ENCODE peak calls at places on chromosomes 4 and X, in nine cellular contexts. One of them, this sample, is unnamed.

GRCh38 chr4:84433603-84434232 is 65.4 kb downstream of the NKX6-1 start:
- DNase-seq in astrocyte: no peak
- DNase-seq in neural progenitor cell: no peak
- DNase-seq in hepatocyte: no peak
- DNase-seq in GM23248: no peak
- DNase-seq in HCT116: no peak
- DNase-seq in fibroblast of lung: no peak
- DNase-seq in HepG2: no peak
- DNase-seq in K562: no peak
- DNase-seq in this sample: no peak

GRCh38 chr4:123843137-123843536 is 446.5 kb downstream of the SPRY1 start:
- DNase-seq in GM23248: no peak
- DNase-seq in HCT116: no peak
- DNase-seq in hepatocyte: no peak
- DNase-seq in neural progenitor cell: no peak
- DNase-seq in HepG2: no peak
- DNase-seq in astrocyte: no peak
- DNase-seq in K562: no peak
- DNase-seq in fibroblast of lung: no peak
- DNase-seq in this sample: no peak

GRCh38 chr4:21628916-21629315 is 319.7 kb downstream of the KCNIP4 start:
- DNase-seq in HCT116: no peak
- DNase-seq in HepG2: no peak
- DNase-seq in hepatocyte: no peak
- DNase-seq in GM23248: no peak
- DNase-seq in neural progenitor cell: no peak
- DNase-seq in fibroblast of lung: no peak
- DNase-seq in astrocyte: no peak
- DNase-seq in K562: no peak
- DNase-seq in this sample: no peak

GRCh38 chrX:109952050-109952449 is 50.9 kb upstream of the TMEM164 start:
- DNase-seq in GM23248: peak; percentile 49
- DNase-seq in HCT116: no peak
- DNase-seq in neural progenitor cell: no peak
- DNase-seq in hepatocyte: no peak
- DNase-seq in K562: no peak
- DNase-seq in astrocyte: peak; percentile 9
- DNase-seq in HepG2: no peak
- DNase-seq in fibroblast of lung: peak; percentile 20
- DNase-seq in this sample: no peak

GRCh38 chr4:182222766-182223165 is 20.4 kb upstream of the TENM3 start:
- DNase-seq in HepG2: no peak
- DNase-seq in hepatocyte: no peak
- DNase-seq in GM23248: no peak
- DNase-seq in K562: no peak
- DNase-seq in HCT116: no peak
- DNase-seq in fibroblast of lung: no peak
- DNase-seq in neural progenitor cell: no peak
- DNase-seq in astrocyte: no peak
- DNase-seq in this sample: no peak

GRCh38 chrX:53616921-53617320 is 69.6 kb downstream of the HUWE1 start:
- DNase-seq in fibroblast of lung: no peak
- DNase-seq in hepatocyte: no peak
- DNase-seq in GM23248: no peak
- DNase-seq in astrocyte: no peak
- DNase-seq in neural progenitor cell: peak; percentile 54
- DNase-seq in HepG2: no peak
- DNase-seq in HCT116: no peak
- DNase-seq in K562: no peak
- DNase-seq in this sample: no peak

GRCh38 chr4:111883557-111883999 is 261.7 kb upstream of the FAM241A start:
- DNase-seq in fibroblast of lung: no peak
- DNase-seq in hepatocyte: no peak
- DNase-seq in astrocyte: no peak
- DNase-seq in HepG2: no peak
- DNase-seq in GM23248: peak; percentile 1
- DNase-seq in HCT116: no peak
- DNase-seq in K562: no peak
- DNase-seq in neural progenitor cell: peak; percentile 71
- DNase-seq in this sample: no peak

GRCh38 chrX:54439967-54440871 is at the start of gene TSR2:
- DNase-seq in fibroblast of lung: peak; percentile 88
- DNase-seq in HepG2: peak; percentile 84
- DNase-seq in K562: peak; percentile 88
- DNase-seq in hepatocyte: peak; percentile 87
- DNase-seq in astrocyte: peak; percentile 82
- DNase-seq in GM23248: peak; percentile 93
- DNase-seq in HCT116: peak; percentile 72
- DNase-seq in neural progenitor cell: peak; percentile 87
- DNase-seq in this sample: peak; percentile 85

GRCh38 chr4:185374573-185374972 is 21.2 kb downstream of the LRP2BP start:
- DNase-seq in HCT116: no peak
- DNase-seq in K562: no peak
- DNase-seq in neural progenitor cell: no peak
- DNase-seq in hepatocyte: no peak
- DNase-seq in HepG2: no peak
- DNase-seq in fibroblast of lung: no peak
- DNase-seq in GM23248: no peak
- DNase-seq in astrocyte: no peak
- DNase-seq in this sample: no peak

GRCh38 chr4:164731827-164732474 is 22.0 kb upstream of the SMIM31 start:
- DNase-seq in K562: peak; percentile 57
- DNase-seq in fibroblast of lung: peak; percentile 23
- DNase-seq in HCT116: peak; percentile 43
- DNase-seq in GM23248: peak; percentile 57
- DNase-seq in astrocyte: peak; percentile 10
- DNase-seq in HepG2: peak; percentile 20
- DNase-seq in hepatocyte: peak; percentile 67
- DNase-seq in neural progenitor cell: peak; percentile 59
- DNase-seq in this sample: peak; percentile 52

DNA sequence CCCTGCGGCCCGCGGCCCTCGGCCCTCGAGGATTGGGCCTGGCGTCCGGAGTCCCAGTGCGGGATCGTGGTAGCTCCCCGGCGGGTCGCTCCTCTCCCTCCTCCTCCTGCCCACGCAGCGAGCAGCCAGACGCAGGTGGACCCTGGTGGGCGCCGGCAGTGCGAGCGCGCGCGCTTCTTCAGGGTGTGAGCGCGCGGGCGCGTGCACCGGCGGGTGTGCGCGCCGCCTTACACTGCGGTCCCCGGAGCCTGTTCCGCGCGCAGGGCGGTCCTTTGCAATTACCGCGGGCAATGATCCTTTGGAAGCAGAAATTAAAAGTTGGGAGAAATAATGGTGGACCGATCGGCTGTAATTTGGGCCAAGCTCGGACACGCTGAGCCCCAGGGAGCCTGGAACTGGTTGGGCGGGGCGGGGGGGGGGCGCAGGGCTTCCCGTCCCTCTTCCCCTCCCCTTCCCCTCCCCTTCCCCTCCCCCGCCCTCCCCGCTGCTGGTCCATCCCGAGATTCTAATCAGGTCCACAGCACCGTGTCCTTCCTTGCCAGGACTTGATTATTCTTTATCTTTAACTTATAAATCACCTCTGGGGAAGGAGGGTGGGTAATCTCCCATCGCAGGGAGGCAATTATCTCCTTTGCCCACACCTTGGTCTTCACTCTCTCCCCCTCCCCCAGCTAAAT is 1.6 kb upstream of the NKX1-1 start:
- DNase-seq in GM23248: no peak
- DNase-seq in neural progenitor cell: no peak
- DNase-seq in astrocyte: no peak
- DNase-seq in HepG2: no peak
- DNase-seq in K562: no peak
- DNase-seq in hepatocyte: no peak
- DNase-seq in HCT116: no peak
- DNase-seq in fibroblast of lung: no peak
- DNase-seq in this sample: no peak
- TF ChIP-seq EZH2 in GM23248: peak; percentile 43
- TF ChIP-seq EZH2 in neural progenitor cell: peak; percentile 70
- TF ChIP-seq EZH2 in astrocyte: no peak
- TF ChIP-seq EZH2 in HepG2: no peak
- TF ChIP-seq EZH2 in K562: no peak
- TF ChIP-seq EZH2 in hepatocyte: no peak
- TF ChIP-seq EZH2 in HCT116: no peak
- TF ChIP-seq EZH2 in fibroblast of lung: peak; percentile 27
- TF ChIP-seq EZH2 in this sample: no peak

DNA sequence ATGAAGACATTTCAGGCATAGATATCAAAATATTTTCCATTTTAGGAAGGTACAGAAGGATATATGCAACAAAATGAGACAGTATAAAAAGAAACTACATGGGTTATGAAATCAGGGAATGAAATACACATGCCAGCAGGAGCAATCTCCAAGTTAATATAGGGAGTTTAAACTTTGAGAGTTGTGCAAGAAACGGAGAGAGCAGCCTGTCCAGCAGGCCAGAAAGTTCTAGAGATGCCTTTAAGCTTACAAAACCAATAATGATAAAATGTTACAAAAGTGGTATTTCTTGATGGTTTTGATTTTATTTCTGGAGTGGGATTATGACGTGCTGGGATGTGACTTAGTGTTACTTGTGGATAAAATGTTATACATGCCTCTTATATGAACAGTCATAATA is 2047.9 kb downstream of the ARAP2 start:
- DNase-seq in HCT116: no peak
- DNase-seq in fibroblast of lung: no peak
- DNase-seq in K562: no peak
- DNase-seq in HepG2: no peak
- DNase-seq in neural progenitor cell: no peak
- DNase-seq in GM23248: peak; percentile 36
- DNase-seq in astrocyte: no peak
- DNase-seq in hepatocyte: no peak
- DNase-seq in this sample: no peak
- TF ChIP-seq EZH2 in HCT116: no peak
- TF ChIP-seq EZH2 in fibroblast of lung: no peak
- TF ChIP-seq EZH2 in K562: no peak
- TF ChIP-seq EZH2 in HepG2: no peak
- TF ChIP-seq EZH2 in neural progenitor cell: no peak
- TF ChIP-seq EZH2 in GM23248: no peak
- TF ChIP-seq EZH2 in astrocyte: no peak
- TF ChIP-seq EZH2 in hepatocyte: no peak
- TF ChIP-seq EZH2 in this sample: no peak

GRCh38 chr4:8852118-8852704 is 19.4 kb downstream of the HMX1 start:
- DNase-seq in HCT116: no peak
- DNase-seq in fibroblast of lung: no peak
- DNase-seq in GM23248: no peak
- DNase-seq in K562: no peak
- DNase-seq in hepatocyte: no peak
- DNase-seq in astrocyte: no peak
- DNase-seq in HepG2: no peak
- DNase-seq in neural progenitor cell: no peak
- DNase-seq in this sample: no peak

GRCh38 chr4:8853249-8853648 is 18.4 kb downstream of the HMX1 start:
- DNase-seq in astrocyte: no peak
- DNase-seq in HCT116: peak; percentile 38
- DNase-seq in hepatocyte: no peak
- DNase-seq in HepG2: no peak
- DNase-seq in neural progenitor cell: no peak
- DNase-seq in GM23248: no peak
- DNase-seq in K562: no peak
- DNase-seq in fibroblast of lung: no peak
- DNase-seq in this sample: no peak

GRCh38 chr4:8854866-8855265 is 16.8 kb downstream of the HMX1 start:
- DNase-seq in HepG2: no peak
- DNase-seq in K562: no peak
- DNase-seq in hepatocyte: peak; percentile 34
- DNase-seq in astrocyte: no peak
- DNase-seq in HCT116: no peak
- DNase-seq in GM23248: peak; percentile 80
- DNase-seq in neural progenitor cell: no peak
- DNase-seq in fibroblast of lung: peak; percentile 14
- DNase-seq in this sample: no peak

GRCh38 chr4:8855781-8856245 is 15.8 kb downstream of the HMX1 start:
- DNase-seq in hepatocyte: no peak
- DNase-seq in HCT116: no peak
- DNase-seq in neural progenitor cell: peak; percentile 91
- DNase-seq in HepG2: no peak
- DNase-seq in GM23248: no peak
- DNase-seq in astrocyte: no peak
- DNase-seq in K562: no peak
- DNase-seq in fibroblast of lung: no peak
- DNase-seq in this sample: no peak

GRCh38 chr4:8854016-8854415 is 17.6 kb downstream of the HMX1 start:
- DNase-seq in hepatocyte: no peak
- DNase-seq in K562: no peak
- DNase-seq in astrocyte: no peak
- DNase-seq in GM23248: no peak
- DNase-seq in fibroblast of lung: no peak
- DNase-seq in neural progenitor cell: no peak
- DNase-seq in HepG2: no peak
- DNase-seq in HCT116: no peak
- DNase-seq in this sample: no peak
- TF ChIP-seq EZH2 in hepatocyte: no peak
- TF ChIP-seq EZH2 in K562: no peak
- TF ChIP-seq EZH2 in astrocyte: no peak
- TF ChIP-seq EZH2 in GM23248: no peak
- TF ChIP-seq EZH2 in fibroblast of lung: no peak
- TF ChIP-seq EZH2 in neural progenitor cell: no peak
- TF ChIP-seq EZH2 in HepG2: no peak
- TF ChIP-seq EZH2 in HCT116: no peak
- TF ChIP-seq EZH2 in this sample: no peak

GRCh38 chr4:67714248-67714583 is 13.3 kb upstream of the UBA6 start:
- DNase-seq in HepG2: no peak
- DNase-seq in neural progenitor cell: no peak
- DNase-seq in astrocyte: no peak
- DNase-seq in GM23248: no peak
- DNase-seq in fibroblast of lung: no peak
- DNase-seq in hepatocyte: peak; percentile 41
- DNase-seq in HCT116: no peak
- DNase-seq in K562: peak; percentile 49
- DNase-seq in this sample: no peak

GRCh38 chr4:67721317-67721769 is 20.4 kb upstream of the UBA6 start:
- DNase-seq in hepatocyte: no peak
- DNase-seq in GM23248: no peak
- DNase-seq in K562: peak; percentile 66
- DNase-seq in neural progenitor cell: no peak
- DNase-seq in fibroblast of lung: no peak
- DNase-seq in astrocyte: no peak
- DNase-seq in HepG2: no peak
- DNase-seq in HCT116: no peak
- DNase-seq in this sample: no peak

GRCh38 chr4:67714955-67715354 is 14.0 kb upstream of the UBA6 start:
- DNase-seq in HepG2: no peak
- DNase-seq in neural progenitor cell: no peak
- DNase-seq in astrocyte: no peak
- DNase-seq in K562: peak; percentile 53
- DNase-seq in hepatocyte: no peak
- DNase-seq in GM23248: no peak
- DNase-seq in HCT116: no peak
- DNase-seq in fibroblast of lung: no peak
- DNase-seq in this sample: no peak

GRCh38 chr4:67719953-67720617 is 19.1 kb upstream of the UBA6 start:
- DNase-seq in HCT116: no peak
- DNase-seq in neural progenitor cell: no peak
- DNase-seq in fibroblast of lung: no peak
- DNase-seq in HepG2: no peak
- DNase-seq in astrocyte: no peak
- DNase-seq in K562: peak; percentile 76
- DNase-seq in hepatocyte: no peak
- DNase-seq in GM23248: no peak
- DNase-seq in this sample: no peak

GRCh38 chr4:67717586-67717985 is 16.6 kb upstream of the UBA6 start:
- DNase-seq in hepatocyte: no peak
- DNase-seq in HepG2: no peak
- DNase-seq in K562: no peak
- DNase-seq in fibroblast of lung: no peak
- DNase-seq in neural progenitor cell: no peak
- DNase-seq in GM23248: no peak
- DNase-seq in HCT116: no peak
- DNase-seq in astrocyte: no peak
- DNase-seq in this sample: no peak
- TF ChIP-seq EZH2 in hepatocyte: no peak
- TF ChIP-seq EZH2 in HepG2: no peak
- TF ChIP-seq EZH2 in K562: no peak
- TF ChIP-seq EZH2 in fibroblast of lung: no peak
- TF ChIP-seq EZH2 in neural progenitor cell: no peak
- TF ChIP-seq EZH2 in GM23248: no peak
- TF ChIP-seq EZH2 in HCT116: no peak
- TF ChIP-seq EZH2 in astrocyte: no peak
- TF ChIP-seq EZH2 in this sample: no peak

This sample was measured in DND-41.